ENCODE peak calls at places on chromosome 20, in six cellular contexts. W, P, N, K, S and I are unnamed samples.

GRCh38 chr20:50202677-50203076 is 12.0 kb downstream of the CEBPB start:
- DNase-seq in P (no peak), K (no peak), S (no peak), N (no peak), W (no peak), I (no peak)

GRCh38 chr20:44019638-44020335 is 105.1 kb downstream of the TOX2 start:
- DNase-seq in S (no peak), N (no peak), W (no peak), K (no peak), P (peak), I (no peak)

GRCh38 chr20:49400904-49401303 is 81.6 kb downstream of the KCNB1 start:
- DNase-seq in P (no peak), K (no peak), N (no peak), W (no peak), S (no peak), I (no peak)

GRCh38 chr20:32482251-32483220 is 102.6 kb downstream of the NOL4L start:
- DNase-seq in P (peak), W (no peak), N (peak), K (peak), S (peak), I (peak)

GRCh38 chr20:19692100-19692499 is 66.0 kb upstream of the RIN2 start:
- DNase-seq in S (no peak), N (no peak), K (no peak), W (no peak), P (no peak), I (no peak)

GRCh38 chr20:48180039-48180438 is 394.8 kb upstream of the SULF2 start:
- DNase-seq in S (no peak), P (no peak), N (no peak), K (no peak), W (no peak), I (no peak)

GRCh38 chr20:20452254-20452676 is 84.4 kb downstream of the INSM1 start:
- DNase-seq in P (no peak), K (peak), W (no peak), N (peak), S (peak), I (peak)

GRCh38 chr20:40849456-40849855 is 160.4 kb upstream of the MAFB start:
- DNase-seq in K (no peak), P (no peak), S (no peak), N (no peak), W (no peak), I (no peak)

GRCh38 chr20:32505723-32506473 is 79.2 kb downstream of the NOL4L start:
- DNase-seq in S (no peak), P (peak), K (no peak), W (no peak), N (peak), I (peak)

GRCh38 chr20:52004720-52005119 is 186.9 kb downstream of the ZFP64 start:
- DNase-seq in P (peak), W (peak), K (no peak), S (no peak), N (no peak), I (no peak)

GRCh38 chr20:34713194-34713943 is 9.2 kb downstream of the TP53INP2 start:
- DNase-seq in W (peak), N (no peak), S (no peak), P (peak), K (peak), I (no peak)

GRCh38 chr20:61658563-61658962 is 406.5 kb downstream of the CDH4 start:
- DNase-seq in P (peak), S (no peak), N (no peak), W (no peak), K (no peak), I (no peak)

GRCh38 chr20:25444556-25444955 is 37.1 kb downstream of the GINS1 start:
- DNase-seq in N (no peak), P (no peak), S (no peak), K (no peak), W (no peak), I (no peak)

DNA sequence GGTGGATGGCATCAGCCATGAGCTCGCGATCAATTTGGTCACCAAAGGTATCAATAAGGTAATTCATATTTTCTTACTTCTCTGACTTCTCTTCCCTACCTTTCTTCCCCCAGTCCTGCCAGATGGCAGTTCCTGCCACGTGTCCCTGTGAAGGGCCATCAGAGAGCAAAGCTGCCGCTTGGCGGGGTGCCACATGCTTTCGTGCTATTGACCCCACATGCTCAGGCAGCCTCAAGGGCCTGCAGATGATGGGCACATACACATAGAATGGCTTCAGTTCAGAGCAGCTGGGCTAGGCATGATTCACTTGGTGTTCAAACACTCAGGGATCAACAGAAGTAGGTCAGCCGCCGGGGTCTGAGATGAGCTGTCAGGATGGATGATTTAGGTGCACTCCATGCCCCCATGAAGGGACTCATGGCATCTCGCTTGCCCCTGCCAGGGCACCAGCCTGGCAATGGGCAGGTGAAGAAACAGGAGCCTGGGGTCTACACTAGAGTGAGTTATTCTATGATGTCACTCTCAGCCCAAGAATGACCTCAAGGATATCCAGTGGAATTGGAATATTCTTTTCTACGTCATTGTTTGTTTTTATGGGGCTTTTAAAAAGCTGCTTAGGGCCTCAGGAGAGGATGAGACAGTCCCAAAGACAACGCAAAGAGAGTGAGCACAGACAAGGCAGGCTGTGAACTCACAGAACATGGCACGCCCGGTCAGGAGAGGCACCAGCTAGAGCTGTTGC is 25.5 kb downstream of the BANF2 start:
- DNase-seq in N (peak), K (no peak), P (no peak), S (no peak), W (no peak), I (no peak)
- TF ChIP-seq CTCF in N (no peak), K (no peak), P (no peak), S (no peak), W (no peak), I (no peak)

DNA sequence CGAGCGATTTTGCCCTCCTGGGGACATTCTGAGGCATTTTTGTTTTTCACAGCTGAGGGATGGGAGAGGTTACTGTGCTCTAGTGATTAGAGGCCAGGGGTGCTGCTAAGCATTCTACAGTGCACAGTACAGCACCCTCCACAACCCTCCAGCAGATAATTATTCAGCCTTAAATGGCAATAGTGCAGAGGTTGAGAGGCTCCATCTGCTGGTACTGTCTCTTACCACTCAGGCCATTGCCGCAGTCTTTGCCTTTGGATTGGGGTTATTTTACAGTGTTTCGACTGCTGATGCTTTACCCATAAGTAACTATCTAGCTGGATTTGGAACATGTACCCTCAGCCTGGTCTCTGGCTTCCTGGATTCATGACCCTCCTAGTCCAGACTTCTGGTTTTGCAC is 705.3 kb downstream of the KIF16B start:
- DNase-seq in W (no peak), K (no peak), P (no peak), N (no peak), S (no peak), I (no peak)
- TF ChIP-seq CTCF in W (no peak), K (no peak), P (peak), N (no peak), S (peak), I (no peak)

GRCh38 chr20:58223358-58223941 is 5.0 kb downstream of the ANKRD60 start:
- DNase-seq in K (no peak), W (no peak), P (no peak), N (no peak), S (no peak), I (no peak)

GRCh38 chr20:58218665-58219341 is 9.7 kb downstream of the ANKRD60 start:
- DNase-seq in S (no peak), W (no peak), K (no peak), P (peak), N (no peak), I (no peak)

GRCh38 chr20:58216334-58216733 is 12.1 kb downstream of the ANKRD60 start:
- DNase-seq in W (no peak), S (no peak), K (no peak), P (peak), N (no peak), I (no peak)

GRCh38 chr20:58222446-58222845 is 6.0 kb downstream of the ANKRD60 start:
- DNase-seq in N (no peak), S (no peak), W (no peak), K (no peak), P (no peak), I (no peak)

GRCh38 chr20:58219342-58219700 is 9.1 kb downstream of the ANKRD60 start:
- DNase-seq in P (no peak), K (no peak), N (no peak), S (no peak), W (no peak), I (no peak)
- TF ChIP-seq CTCF in P (no peak), K (no peak), N (no peak), S (no peak), W (no peak), I (no peak)

GRCh38 chr20:11231742-11232141 is 557.9 kb upstream of the JAG1 start:
- DNase-seq in W (no peak), P (no peak), S (no peak), K (no peak), N (no peak), I (no peak)
- TF ChIP-seq CTCF in W (no peak), P (no peak), S (no peak), K (no peak), N (no peak), I (no peak)

GRCh38 chr20:3115190-3116107 is 30.9 kb upstream of the AVP start:
- DNase-seq in N (no peak), S (peak), W (peak), K (no peak), P (no peak), I (no peak)
- TF ChIP-seq CTCF in N (peak), S (peak), W (peak), K (peak), P (peak), I (peak)

GRCh38 chr20:54042021-54042420 is 28.4 kb downstream of the BCAS1 start:
- DNase-seq in K (no peak), W (no peak), S (no peak), P (no peak), N (no peak), I (no peak)
- TF ChIP-seq CTCF in K (no peak), W (no peak), S (no peak), P (no peak), N (no peak), I (no peak)

DNA sequence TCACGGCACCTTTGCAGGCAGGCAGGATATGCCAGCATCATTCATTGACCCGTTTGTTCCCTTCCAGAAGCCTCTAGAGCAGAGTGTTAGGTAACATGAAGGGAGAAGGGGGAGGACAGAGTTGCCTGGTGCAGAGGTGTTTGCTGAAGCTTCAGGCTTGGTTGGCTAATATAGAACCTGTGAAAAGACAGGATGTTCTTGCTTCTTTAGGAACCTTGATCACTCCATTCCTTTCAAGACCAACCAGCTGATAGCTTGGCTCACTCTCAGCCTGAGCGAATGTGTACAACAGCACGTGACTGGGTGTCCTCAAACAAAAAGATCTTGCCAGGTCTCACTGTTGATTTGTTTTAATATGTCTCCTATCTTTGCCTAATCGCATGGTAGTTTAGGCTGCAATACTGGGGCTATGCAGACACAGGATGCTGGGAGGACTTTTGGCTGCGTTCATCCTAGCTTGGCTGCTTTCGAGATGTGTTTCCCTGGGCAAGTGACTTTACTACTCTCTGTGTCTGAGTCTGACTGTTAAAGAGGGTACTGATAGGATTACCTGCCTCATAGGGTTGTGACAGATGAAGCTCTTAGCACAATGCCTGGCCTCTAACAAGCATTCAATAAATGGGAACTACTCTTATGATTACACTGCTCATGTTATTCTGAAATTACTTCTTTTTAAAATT is 16.0 kb downstream of the SHLD1 start:
- DNase-seq in P (no peak), K (no peak), S (no peak), W (no peak), N (no peak), I (no peak)
- TF ChIP-seq CTCF in P (no peak), K (no peak), S (no peak), W (no peak), N (no peak), I (no peak)